ENCODE peak calls at places on chromosome 10, in nine cellular contexts. M, K, C, L, U, X, F, I and S are unnamed samples.

GRCh38 chr10:131908151-131908550 is 7.3 kb downstream of the PPP2R2D start:
- DNase-seq in M (no peak), K (no peak), C (no peak), L (no peak), U (no peak), X (no peak), F (no peak), I (no peak), S (no peak)

GRCh38 chr10:123485577-123485976 is 180.6 kb upstream of the GPR26 start:
- DNase-seq in M (no peak), K (no peak), C (no peak), L (no peak), U (no peak), X (no peak), F (no peak), I (no peak), S (no peak)

GRCh38 chr10:97494863-97495506 is 3.2 kb downstream of the MMS19 start:
- DNase-seq in M (no peak), K (no peak), C (no peak), L (no peak), U (peak; percentile 30), X (no peak), F (no peak), I (no peak), S (no peak)

GRCh38 chr10:99540673-99541531 is 8.2 kb downstream of the NKX2-3 start:
- DNase-seq in M (no peak), K (peak; percentile 47), C (no peak), L (peak; percentile 55), U (no peak), X (peak; percentile 45), F (no peak), I (no peak), S (no peak)

GRCh38 chr10:13759167-13759566 is 172.4 kb downstream of the PRPF18 start:
- DNase-seq in M (no peak), K (no peak), C (no peak), L (no peak), U (no peak), X (no peak), F (no peak), I (no peak), S (no peak)

GRCh38 chr10:116470768-116471415 is 43.2 kb downstream of the PNLIPRP3 start:
- DNase-seq in M (no peak), K (peak; percentile 45), C (no peak), L (no peak), U (no peak), X (no peak), F (no peak), I (no peak), S (no peak)

GRCh38 chr10:99888623-99889022 is 106.2 kb downstream of the ABCC2 start:
- DNase-seq in M (no peak), K (no peak), C (no peak), L (no peak), U (no peak), X (no peak), F (no peak), I (no peak), S (no peak)

GRCh38 chr10:59580257-59580863 is 129.3 kb downstream of the SLC16A9 start:
- DNase-seq in M (no peak), K (peak; percentile 79), C (no peak), L (peak; percentile 61), U (no peak), X (no peak), F (no peak), I (no peak), S (no peak)

GRCh38 chr10:77837248-77837924 is 89.2 kb downstream of the DLG5 start:
- DNase-seq in M (no peak), K (peak; percentile 79), C (no peak), L (peak; percentile 71), U (peak; percentile 67), X (peak; percentile 31), F (no peak), I (no peak), S (no peak)

GRCh38 chr10:92241158-92241500 is 49.7 kb downstream of the CPEB3 start:
- DNase-seq in M (no peak), K (no peak), C (no peak), L (peak; percentile 67), U (no peak), X (no peak), F (no peak), I (no peak), S (no peak)

GRCh38 chr10:100697070-100697469 is 48.3 kb upstream of the PAX2 start:
- DNase-seq in M (no peak), K (peak; percentile 50), C (no peak), L (no peak), U (no peak), X (peak; percentile 60), F (no peak), I (no peak), S (peak; percentile 34)

GRCh38 chr10:30417301-30417700 is 16.7 kb upstream of the MAP3K8 start:
- DNase-seq in M (no peak), K (no peak), C (no peak), L (no peak), U (no peak), X (no peak), F (no peak), I (no peak), S (no peak)

GRCh38 chr10:125662616-125663015 is 20.3 kb downstream of the TEX36 start:
- DNase-seq in M (no peak), K (peak; percentile 37), C (no peak), L (no peak), U (no peak), X (no peak), F (no peak), I (no peak), S (no peak)

GRCh38 chr10:28984431-28984830 is 304.4 kb upstream of the LYZL1 start:
- DNase-seq in M (peak; percentile 98), K (peak; percentile 84), C (peak; percentile 89), L (no peak), U (no peak), X (peak; percentile 88), F (peak; percentile 94), I (peak; percentile 89), S (peak; percentile 89)

DNA sequence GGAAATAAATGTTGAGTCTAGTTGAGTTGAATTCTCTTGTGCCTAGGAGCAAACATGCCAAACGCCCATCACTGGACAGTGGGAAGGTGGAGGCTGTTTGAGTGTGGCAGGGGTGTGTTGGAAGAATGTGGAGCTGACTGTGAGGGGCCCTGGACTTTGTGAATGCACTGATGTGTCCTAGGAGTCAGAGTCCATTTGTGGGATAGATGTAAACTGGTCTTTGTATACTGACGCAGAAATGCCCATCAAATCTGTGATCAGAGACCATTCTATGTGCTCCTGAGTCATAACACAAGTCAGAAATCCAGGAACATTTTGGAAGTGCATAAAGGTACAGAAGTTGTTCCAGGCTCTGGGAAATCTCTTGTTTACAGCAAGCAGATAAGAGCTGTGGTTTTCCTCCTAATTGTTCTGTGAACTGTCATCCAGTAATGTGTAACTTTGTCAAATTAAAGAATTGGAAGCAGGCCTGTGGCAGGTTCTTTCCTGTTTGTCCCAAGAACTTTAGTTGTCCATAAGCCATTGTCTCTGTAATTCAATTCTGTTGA is 7.5 kb downstream of the PRXL2A start:
- DNase-seq in M (no peak), K (no peak), C (no peak), L (no peak), U (no peak), X (no peak), F (no peak), I (no peak), S (no peak)
- H3K4me1 ChIP-seq in M (peaks cover 61% of the 10 kb centered on the region), K (no peaks in the 10 kb centered on the region), C (peaks cover 93% of the 10 kb centered on the region), L (peaks cover 53% of the 10 kb centered on the region), U (no peaks in the 10 kb centered on the region), X (peaks cover 34% of the 10 kb centered on the region), F (no peaks in the 10 kb centered on the region), I (peaks cover 24% of the 10 kb centered on the region), S (peaks cover 49% of the 10 kb centered on the region)

GRCh38 chr10:72322280-72323058 is 32.2 kb downstream of the DNAJB12 start:
- DNase-seq in M (no peak), K (no peak), C (no peak), L (no peak), U (no peak), X (no peak), F (no peak), I (no peak), S (no peak)
- H3K4me1 ChIP-seq in M (peaks cover 73% of the 10 kb centered on the region), K (peaks cover 43% of the 10 kb centered on the region), C (peaks cover 68% of the 10 kb centered on the region), L (peaks cover 47% of the 10 kb centered on the region), U (peaks cover 83% of the 10 kb centered on the region), X (peaks cover 83% of the 10 kb centered on the region), F (peaks cover 46% of the 10 kb centered on the region), I (peaks cover 97% of the 10 kb centered on the region), S (peaks cover 38% of the 10 kb centered on the region)

GRCh38 chr10:86954681-86955500 is 2.5 kb downstream of the MMRN2 start:
- DNase-seq in M (no peak), K (no peak), C (no peak), L (no peak), U (no peak), X (no peak), F (no peak), I (no peak), S (no peak)

GRCh38 chr10:86956195-86956840 is 1.1 kb downstream of the MMRN2 start:
- DNase-seq in M (no peak), K (no peak), C (no peak), L (no peak), U (no peak), X (no peak), F (no peak), I (no peak), S (no peak)

GRCh38 chr10:86956841-86957448 is 470 bp downstream of the MMRN2 start:
- DNase-seq in M (no peak), K (no peak), C (no peak), L (no peak), U (no peak), X (no peak), F (no peak), I (no peak), S (no peak)

GRCh38 chr10:86953747-86954680 is 3.4 kb downstream of the MMRN2 start:
- DNase-seq in M (no peak), K (no peak), C (peak; percentile 77), L (peak; percentile 88), U (no peak), X (no peak), F (peak; percentile 75), I (no peak), S (peak; percentile 73)

DNA sequence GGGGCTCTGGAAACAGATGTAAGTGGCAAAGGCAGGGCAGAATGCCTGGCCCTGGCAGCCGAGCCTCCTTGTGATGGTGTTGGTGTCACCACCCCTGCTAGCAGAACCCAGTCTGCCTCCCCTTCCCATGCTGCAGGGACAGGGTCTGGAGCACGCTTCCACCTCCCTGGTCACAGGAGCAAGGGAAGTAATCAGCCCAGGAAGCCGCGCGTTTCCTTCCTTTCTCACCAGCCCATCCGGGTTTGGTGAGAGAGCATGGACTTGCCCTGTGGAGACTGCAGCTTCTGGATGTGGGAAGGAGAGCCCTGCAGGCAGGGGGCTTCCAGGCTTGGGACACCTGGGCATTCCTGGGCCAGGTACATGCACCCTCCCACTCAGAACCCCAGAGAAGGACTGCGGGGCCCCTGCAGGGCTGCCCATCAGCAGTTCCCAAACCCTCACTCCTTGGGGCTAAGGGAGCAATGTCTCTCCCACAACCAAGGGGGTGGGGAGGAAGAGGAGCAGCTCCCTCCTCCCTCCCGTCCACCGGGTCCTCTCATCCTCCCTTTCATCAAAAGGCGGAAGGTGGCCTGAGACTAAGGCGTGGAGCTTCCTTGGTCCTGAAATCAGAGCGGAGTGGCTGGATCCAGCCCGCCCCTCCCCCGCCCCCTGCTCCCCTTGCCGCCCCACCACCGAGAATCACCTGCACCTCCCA is 1.8 kb downstream of the MMRN2 start:
- DNase-seq in M (no peak), K (no peak), C (no peak), L (no peak), U (no peak), X (no peak), F (no peak), I (no peak), S (no peak)
- H3K4me1 ChIP-seq in M (peaks cover 63% of the 10 kb centered on the region), K (peaks cover 21% of the 10 kb centered on the region), C (peaks cover 100% of the 10 kb centered on the region), L (peaks cover 41% of the 10 kb centered on the region), U (peaks cover 12% of the 10 kb centered on the region), X (peaks cover 32% of the 10 kb centered on the region), F (peaks cover 99% of the 10 kb centered on the region), I (peaks cover 36% of the 10 kb centered on the region), S (no peaks in the 10 kb centered on the region)

GRCh38 chr10:122132331-122132755 is 138.8 kb upstream of the BTBD16 start:
- DNase-seq in M (no peak), K (no peak), C (no peak), L (no peak), U (no peak), X (no peak), F (no peak), I (no peak), S (no peak)
- H3K4me1 ChIP-seq in M (peaks cover 78% of the 10 kb centered on the region), K (peaks cover 12% of the 10 kb centered on the region), C (peaks cover 98% of the 10 kb centered on the region), L (peaks cover 38% of the 10 kb centered on the region), U (no peaks in the 10 kb centered on the region), X (peaks cover 26% of the 10 kb centered on the region), F (peaks cover 65% of the 10 kb centered on the region), I (peaks cover 5% of the 10 kb centered on the region), S (peaks cover 43% of the 10 kb centered on the region)